ENCODE peak calls at places on chromosomes 5 and 9, in six cellular contexts. U, R, W, A, S and Q are unnamed samples.

GRCh38 chr5:175823731-175824525 is 47.5 kb upstream of the CPLX2 start:
- DNase-seq in R (no peak), S (no peak), A (no peak), U (no peak), W (no peak), Q (no peak)

GRCh38 chr5:125883223-125883622 is 540.0 kb upstream of the GRAMD2B start:
- DNase-seq in U (no peak), A (no peak), S (no peak), W (no peak), R (peak), Q (no peak)

GRCh38 chr9:126389958-126390357 is 63.3 kb downstream of the MVB12B start:
- DNase-seq in U (no peak), A (no peak), R (no peak), S (no peak), W (no peak), Q (no peak)

GRCh38 chr5:168244838-168245555 is 46.4 kb upstream of the WWC1 start:
- DNase-seq in S (no peak), R (no peak), W (no peak), U (no peak), A (no peak), Q (no peak)

GRCh38 chr9:82333671-82334070 is 345.1 kb downstream of the SPATA31D1 start:
- DNase-seq in W (no peak), U (no peak), A (no peak), S (no peak), R (no peak), Q (no peak)

GRCh38 chr5:113330533-113331200 is 104.1 kb downstream of the TSSK1B start:
- DNase-seq in W (no peak), U (peak), S (peak), A (no peak), R (peak), Q (no peak)

GRCh38 chr5:150565868-150566267 is 57.9 kb downstream of the NDST1 start:
- DNase-seq in R (no peak), S (no peak), A (no peak), U (no peak), W (no peak), Q (no peak)

GRCh38 chr5:111635151-111635945 is 121.6 kb downstream of the NREP start:
- DNase-seq in R (no peak), S (no peak), U (no peak), A (no peak), W (no peak), Q (no peak)

GRCh38 chr9:22813520-22813919 is 366.9 kb downstream of the DMRTA1 start:
- DNase-seq in A (no peak), S (no peak), U (no peak), R (no peak), W (no peak), Q (no peak)

GRCh38 chr5:93126634-93127033 is 454.4 kb downstream of the NR2F1-AS1 start:
- DNase-seq in W (no peak), U (no peak), R (no peak), A (no peak), S (no peak), Q (no peak)

GRCh38 chr9:36818242-36818938 is 215.7 kb downstream of the PAX5 start:
- DNase-seq in U (no peak), S (no peak), A (no peak), W (no peak), R (no peak), Q (no peak)

GRCh38 chr9:136079916-136080246 is 15.2 kb downstream of the NACC2 start:
- DNase-seq in A (no peak), R (no peak), S (no peak), U (no peak), W (no peak), Q (no peak)

GRCh38 chr5:79001471-79001870 is 16.4 kb upstream of the ARSB start:
- DNase-seq in W (no peak), R (no peak), U (no peak), A (no peak), S (no peak), Q (no peak)

GRCh38 chr5:151739395-151739794 is 19.0 kb downstream of the ATOX1 start:
- DNase-seq in A (no peak), R (no peak), W (no peak), U (no peak), S (no peak), Q (no peak)

GRCh38 chr9:90065001-90065400 is 460.2 kb downstream of the GADD45G start:
- DNase-seq in S (no peak), W (no peak), U (no peak), R (no peak), A (no peak), Q (no peak)

GRCh38 chr9:36151306-36152210 is 15.0 kb downstream of the GLIPR2 start:
- DNase-seq in S (peak), R (no peak), W (peak), U (peak), A (peak), Q (no peak)

GRCh38 chr5:176619203-176619568 is 9.2 kb upstream of the GPRIN1 start:
- DNase-seq in A (peak), W (peak), U (peak), R (no peak), S (peak), Q (peak)